ENCODE peak calls at places on chromosomes 7 and 10, in eight cellular contexts. W, R, J, M, B, Y, U and G are unnamed samples.

GRCh38 chr10:34886906-34887615 is 72.0 kb upstream of the PARD3 start:
- DNase-seq in R (no peak), M (no peak), U (no peak), J (no peak), W (no peak), Y (no peak), B (no peak), G (no peak)

GRCh38 chr7:120582916-120583315 is 275.0 kb downstream of the TSPAN12 start:
- DNase-seq in J (no peak), U (no peak), B (no peak), W (no peak), M (no peak), Y (no peak), R (no peak), G (no peak)

GRCh38 chr7:113444281-113444680 is 325.9 kb upstream of the SMIM30 start:
- DNase-seq in M (no peak), U (no peak), B (no peak), W (no peak), R (no peak), Y (no peak), J (no peak), G (no peak)

GRCh38 chr7:135930565-135931423 is 46.4 kb downstream of the MTPN start:
- DNase-seq in R (no peak), W (peak; percentile 56), M (no peak), B (peak; percentile 31), U (no peak), J (no peak), Y (no peak), G (no peak)

GRCh38 chr10:55410415-55410885 is 609.4 kb upstream of the PCDH15 start:
- DNase-seq in Y (peak; percentile 92), R (no peak), J (no peak), W (no peak), M (no peak), B (no peak), U (no peak), G (peak; percentile 69)

GRCh38 chr10:133103311-133103910 is 15.7 kb downstream of the ADGRA1 start:
- DNase-seq in J (no peak), W (no peak), B (no peak), Y (no peak), R (no peak), M (no peak), U (no peak), G (no peak)

GRCh38 chr10:119803264-119803663 is 69.4 kb downstream of the MCMBP start:
- DNase-seq in R (no peak), U (no peak), J (no peak), M (no peak), B (peak; percentile 25), W (peak; percentile 83), Y (no peak), G (no peak)

GRCh38 chr10:6507311-6507710 is 72.8 kb downstream of the PRKCQ start:
- DNase-seq in W (no peak), Y (no peak), U (no peak), R (no peak), M (no peak), J (no peak), B (no peak), G (no peak)

GRCh38 chr7:92633211-92633906 is 43.2 kb upstream of the FAM133B start:
- DNase-seq in W (peak; percentile 93), U (no peak), B (peak; percentile 72), R (no peak), Y (peak; percentile 12), J (no peak), M (peak; percentile 8), G (no peak)

GRCh38 chr7:29565634-29565981 is 2.0 kb downstream of the PRR15 start:
- DNase-seq in W (no peak), B (no peak), U (no peak), Y (no peak), M (no peak), J (no peak), R (no peak), G (no peak)

GRCh38 chr7:1810961-1811849 is 141.1 kb downstream of the ELFN1 start:
- DNase-seq in B (no peak), J (no peak), M (no peak), R (no peak), W (peak; percentile 19), Y (no peak), U (no peak), G (no peak)

GRCh38 chr10:132020456-132020855 is 38.7 kb upstream of the BNIP3 start:
- DNase-seq in R (no peak), B (no peak), W (no peak), U (no peak), M (no peak), J (no peak), Y (no peak), G (no peak)

GRCh38 chr7:54933610-54934009 is 85.2 kb upstream of the EGFR start:
- DNase-seq in W (no peak), R (no peak), Y (no peak), B (no peak), U (no peak), M (no peak), J (no peak), G (no peak)